ENCODE peak calls at places on chromosomes 1 and 21, in ten cellular contexts. J, N, G, O, F, A, Q, Z, D and S are unnamed samples.

GRCh38 chr1:234602334-234603220 is 7.4 kb downstream of the IRF2BP2 start:
- DNase-seq in Z (peak; percentile 83), N (peak; percentile 87), D (peak; percentile 91), Q (peak; percentile 86), F (no peak), J (peak; percentile 98), O (peak; percentile 18), G (peak; percentile 96), A (peak; percentile 68), S (peak; percentile 83)

GRCh38 chr21:44299458-44300261 is at the start of gene PFKL:
- DNase-seq in J (peak; percentile 21), F (peak; percentile 82), N (no peak), D (peak; percentile 55), A (peak; percentile 67), Q (no peak), G (peak; percentile 26), Z (peak; percentile 87), O (peak; percentile 71), S (no peak)

GRCh38 chr21:27426196-27426595 is 459.3 kb upstream of the ADAMTS5 start:
- DNase-seq in O (no peak), Z (no peak), D (no peak), J (no peak), G (no peak), N (no peak), F (no peak), Q (no peak), A (no peak), S (no peak)

GRCh38 chr21:33644383-33645074 is 2.2 kb downstream of the ITSN1 start:
- DNase-seq in O (peak; percentile 30), G (peak; percentile 63), Q (no peak), N (no peak), J (peak; percentile 18), F (no peak), D (peak; percentile 62), A (no peak), Z (peak; percentile 28), S (no peak)

GRCh38 chr1:174266476-174266875 is 107.2 kb downstream of the RABGAP1L start:
- DNase-seq in N (no peak), A (no peak), J (peak; percentile 3), Q (no peak), F (no peak), D (no peak), O (no peak), Z (no peak), G (no peak), S (no peak)

GRCh38 chr21:28822882-28823335 is 169.8 kb downstream of the LTN1 start:
- DNase-seq in J (no peak), G (no peak), F (no peak), Q (no peak), Z (no peak), O (no peak), N (peak; percentile 63), A (no peak), D (peak; percentile 83), S (no peak)

GRCh38 chr1:185956881-185957280 is 222.7 kb downstream of the HMCN1 start:
- DNase-seq in O (no peak), Q (no peak), Z (no peak), D (no peak), G (no peak), N (no peak), J (no peak), F (no peak), A (no peak), S (no peak)

GRCh38 chr1:2044510-2045319 is 5.5 kb upstream of the PRKCZ start:
- DNase-seq in A (peak; percentile 69), G (peak; percentile 17), O (peak; percentile 79), F (peak; percentile 85), D (peak; percentile 22), Z (peak; percentile 50), J (peak; percentile 12), Q (no peak), N (no peak), S (no peak)

GRCh38 chr1:1629430-1630190 is 2.4 kb upstream of the MMP23B start:
- DNase-seq in F (peak; percentile 55), Q (no peak), Z (no peak), J (no peak), N (no peak), A (no peak), G (no peak), O (peak; percentile 25), D (no peak), S (no peak)

GRCh38 chr1:221912230-221912629 is 170.3 kb upstream of the DUSP10 start:
- DNase-seq in O (no peak), F (no peak), A (no peak), Z (no peak), G (no peak), Q (no peak), N (no peak), J (peak; percentile 66), D (no peak), S (no peak)

GRCh38 chr1:227729881-227730629 is 5.0 kb downstream of the JMJD4 start:
- DNase-seq in A (peak; percentile 49), J (peak; percentile 52), D (peak; percentile 67), N (peak; percentile 51), O (no peak), Q (peak; percentile 37), G (peak; percentile 63), Z (peak; percentile 48), F (peak; percentile 83), S (peak; percentile 24)

GRCh38 chr1:227732586-227733308 is 2.4 kb downstream of the JMJD4 start:
- DNase-seq in D (no peak), G (no peak), J (no peak), O (no peak), Z (no peak), N (no peak), Q (no peak), A (no peak), F (no peak), S (no peak)

GRCh38 chr1:227730630-227731151 is 4.4 kb downstream of the JMJD4 start:
- DNase-seq in F (peak; percentile 67), Q (no peak), A (peak; percentile 38), G (no peak), D (no peak), Z (no peak), N (no peak), O (no peak), J (no peak), S (no peak)

GRCh38 chr1:227731696-227732585 is 3.2 kb downstream of the JMJD4 start:
- DNase-seq in G (no peak), F (no peak), D (no peak), J (no peak), Q (no peak), A (no peak), N (no peak), O (no peak), Z (no peak), S (no peak)

DNA sequence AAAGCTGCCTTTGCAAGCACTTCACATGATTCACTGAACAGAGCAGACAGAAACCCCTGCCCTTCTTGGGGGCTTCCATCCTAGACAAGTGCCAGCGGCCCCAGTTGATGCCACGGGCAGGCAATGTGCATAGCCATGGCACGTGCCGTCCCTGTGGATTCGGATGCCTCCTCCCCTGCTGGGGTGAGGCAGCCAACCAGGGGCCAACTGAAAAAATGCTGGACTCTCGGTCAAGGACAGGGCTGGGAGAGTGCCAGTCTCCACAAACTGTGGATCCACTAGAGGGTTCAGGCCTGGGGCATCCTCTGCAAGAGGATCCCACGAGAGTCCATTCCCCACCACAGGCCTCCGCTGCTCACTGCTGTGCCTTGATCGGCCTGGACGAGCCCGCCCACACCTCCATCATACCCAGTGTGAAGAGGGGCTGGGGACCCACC is 3.8 kb downstream of the JMJD4 start:
- DNase-seq in O (no peak), D (no peak), Q (no peak), Z (no peak), A (peak; percentile 47), F (peak; percentile 84), J (no peak), G (no peak), N (no peak), S (no peak)
- H3K4me3 ChIP-seq in O (no peak overlapping the region), D (no peak overlapping the region), Q (no peak overlapping the region), Z (no peak overlapping the region), A (no peak overlapping the region), F (no peak overlapping the region), J (no peak overlapping the region), G (no peak overlapping the region), N (no peak overlapping the region), S (no peak overlapping the region)

GRCh38 chr21:16304700-16305099 is 574.9 kb downstream of the USP25 start:
- DNase-seq in O (no peak), J (no peak), D (no peak), Q (no peak), N (no peak), F (no peak), Z (no peak), G (peak; percentile 35), A (no peak), S (no peak)
- H3K4me3 ChIP-seq in O (peak overlapping the region; percentile 57), J (no peak overlapping the region), D (no peak overlapping the region), Q (no peak overlapping the region), N (no peak overlapping the region), F (peak overlapping the region; percentile 14), Z (no peak overlapping the region), G (no peak overlapping the region), A (no peak overlapping the region), S (no peak overlapping the region)

DNA sequence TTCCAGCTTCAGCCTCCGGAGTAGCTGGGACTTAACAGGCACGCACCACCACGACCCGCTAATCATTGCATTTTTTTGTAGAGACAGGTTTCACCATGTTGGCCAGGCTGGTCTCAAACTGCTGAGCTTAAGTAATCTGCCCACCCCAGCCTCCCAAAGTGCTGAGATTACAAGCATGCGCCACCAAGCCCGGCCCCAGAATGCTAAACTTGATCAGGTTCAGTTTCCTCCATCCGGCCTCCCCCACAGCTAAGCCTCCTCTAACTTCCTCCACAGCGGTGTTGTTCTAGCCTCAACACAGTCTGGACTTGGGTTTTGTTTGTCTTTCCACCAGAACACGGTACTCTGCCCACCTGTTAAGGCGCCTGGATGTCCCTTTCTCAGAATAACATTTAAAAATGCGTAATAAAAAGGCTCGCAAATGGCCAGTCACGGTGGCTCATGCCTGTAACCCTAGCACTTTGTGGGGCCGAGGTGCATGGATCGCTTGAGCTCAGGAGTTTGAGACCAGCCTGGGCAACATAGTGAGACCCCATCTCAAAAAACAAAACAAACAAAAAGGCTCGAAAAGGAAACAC is 2.4 kb downstream of the PARP1 start:
- DNase-seq in Z (peak; percentile 64), O (no peak), F (no peak), N (no peak), G (no peak), D (no peak), J (no peak), A (no peak), Q (no peak), S (no peak)
- H3K4me3 ChIP-seq in Z (peak overlapping the region; percentile 64), O (no peak overlapping the region), F (no peak overlapping the region), N (peak overlapping the region; percentile 68), G (no peak overlapping the region), D (no peak overlapping the region), J (no peak overlapping the region), A (no peak overlapping the region), Q (peak overlapping the region; percentile 2), S (no peak overlapping the region)

DNA sequence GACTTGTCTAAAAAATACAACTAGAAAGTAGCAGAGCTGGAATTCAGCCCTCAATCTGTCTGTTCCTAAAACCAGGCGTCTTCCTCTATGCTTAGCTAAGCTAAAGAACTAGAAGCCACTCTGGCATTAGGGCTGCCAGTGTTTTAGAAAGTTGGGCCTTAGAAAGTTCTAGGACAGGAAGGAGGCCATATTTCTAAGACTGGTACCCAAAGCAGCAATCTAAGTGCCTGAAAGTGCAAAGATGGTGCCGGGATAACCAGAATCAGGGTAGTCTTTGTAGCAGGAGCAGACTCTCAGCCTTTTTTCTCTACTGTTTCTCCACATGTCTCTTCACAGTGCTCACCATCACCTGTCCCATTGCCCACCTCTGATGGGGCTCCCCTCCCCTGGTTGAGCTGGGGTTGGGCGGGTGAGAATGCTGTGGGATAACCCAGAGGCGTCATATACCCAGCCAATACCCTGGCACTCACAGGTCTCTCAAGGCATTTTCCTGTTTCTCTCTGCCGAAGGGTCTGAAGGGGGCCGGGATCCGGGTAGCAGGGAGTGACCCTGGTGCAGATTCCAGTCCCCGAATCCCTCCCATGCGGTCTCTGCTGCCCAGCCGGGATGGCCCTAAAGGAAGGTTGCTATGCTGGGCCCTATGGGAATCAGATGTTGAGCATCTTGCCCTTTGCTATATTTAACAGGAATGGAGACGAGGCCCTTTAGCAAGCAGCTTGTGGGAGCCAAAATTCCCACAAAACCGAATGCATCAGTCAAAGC is 1.1 kb upstream of the RCSD1 start:
- DNase-seq in F (no peak), A (no peak), Q (no peak), J (no peak), G (no peak), D (no peak), O (no peak), Z (no peak), N (no peak), S (no peak)
- H3K4me3 ChIP-seq in F (no peak overlapping the region), A (no peak overlapping the region), Q (no peak overlapping the region), J (no peak overlapping the region), G (no peak overlapping the region), D (no peak overlapping the region), O (peak overlapping the region; percentile 87), Z (peak overlapping the region; percentile 19), N (no peak overlapping the region), S (no peak overlapping the region)